ENCODE peak calls at places on chromosome 12, in eight cellular contexts. One of them, this sample, is unnamed.

GRCh38 chr12:17511369-17511768 is 578.6 kb downstream of the RERGL start:
- DNase-seq in NCI-H2081 treated with DMSO at 0.1 percent for 48 hours: no peak
- DNase-seq in stimulated activated CD8-positive, alpha-beta memory T cell treated with anti-CD3 and anti-CD28 coated beads, Interleukin-7, amount 100 ng/mL, for 4 hours: no peak
- DNase-seq in HS-5: no peak
- DNase-seq in HTR-8/SVneo: no peak
- DNase-seq in left ventricle myocardium inferior: no peak
- DNase-seq in neural progenitor cell: no peak
- DNase-seq in renal cortical epithelial cell: no peak
- DNase-seq in this sample: no peak

GRCh38 chr12:106508966-106509365 is 73.8 kb upstream of the RFX4 start:
- DNase-seq in NCI-H2081 treated with DMSO at 0.1 percent for 48 hours: no peak
- DNase-seq in stimulated activated CD8-positive, alpha-beta memory T cell treated with anti-CD3 and anti-CD28 coated beads, Interleukin-7, amount 100 ng/mL, for 4 hours: no peak
- DNase-seq in HS-5: no peak
- DNase-seq in HTR-8/SVneo: no peak
- DNase-seq in left ventricle myocardium inferior: no peak
- DNase-seq in neural progenitor cell: no peak
- DNase-seq in renal cortical epithelial cell: no peak
- DNase-seq in this sample: no peak

GRCh38 chr12:57164966-57165365 is 17.5 kb upstream of the LRP1-AS start:
- DNase-seq in NCI-H2081 treated with DMSO at 0.1 percent for 48 hours: no peak
- DNase-seq in stimulated activated CD8-positive, alpha-beta memory T cell treated with anti-CD3 and anti-CD28 coated beads, Interleukin-7, amount 100 ng/mL, for 4 hours: no peak
- DNase-seq in HS-5: no peak
- DNase-seq in HTR-8/SVneo: no peak
- DNase-seq in left ventricle myocardium inferior: no peak
- DNase-seq in neural progenitor cell: no peak
- DNase-seq in renal cortical epithelial cell: no peak
- DNase-seq in this sample: peak

GRCh38 chr12:75694891-75695290 is 183.5 kb upstream of the KRR1 start:
- DNase-seq in NCI-H2081 treated with DMSO at 0.1 percent for 48 hours: no peak
- DNase-seq in stimulated activated CD8-positive, alpha-beta memory T cell treated with anti-CD3 and anti-CD28 coated beads, Interleukin-7, amount 100 ng/mL, for 4 hours: no peak
- DNase-seq in HS-5: no peak
- DNase-seq in HTR-8/SVneo: no peak
- DNase-seq in left ventricle myocardium inferior: no peak
- DNase-seq in neural progenitor cell: no peak
- DNase-seq in renal cortical epithelial cell: no peak
- DNase-seq in this sample: peak

GRCh38 chr12:6921539-6921938 is 6.2 kb upstream of the ATN1 start:
- DNase-seq in NCI-H2081 treated with DMSO at 0.1 percent for 48 hours: no peak
- DNase-seq in stimulated activated CD8-positive, alpha-beta memory T cell treated with anti-CD3 and anti-CD28 coated beads, Interleukin-7, amount 100 ng/mL, for 4 hours: no peak
- DNase-seq in HS-5: no peak
- DNase-seq in HTR-8/SVneo: no peak
- DNase-seq in left ventricle myocardium inferior: no peak
- DNase-seq in neural progenitor cell: no peak
- DNase-seq in renal cortical epithelial cell: no peak
- DNase-seq in this sample: no peak

GRCh38 chr12:24049771-24050170 is 100.3 kb upstream of the SOX5 start:
- DNase-seq in NCI-H2081 treated with DMSO at 0.1 percent for 48 hours: no peak
- DNase-seq in stimulated activated CD8-positive, alpha-beta memory T cell treated with anti-CD3 and anti-CD28 coated beads, Interleukin-7, amount 100 ng/mL, for 4 hours: no peak
- DNase-seq in HS-5: no peak
- DNase-seq in HTR-8/SVneo: no peak
- DNase-seq in left ventricle myocardium inferior: no peak
- DNase-seq in neural progenitor cell: no peak
- DNase-seq in renal cortical epithelial cell: no peak
- DNase-seq in this sample: no peak

GRCh38 chr12:54641554-54641953 is 6.6 kb downstream of the DCD start:
- DNase-seq in NCI-H2081 treated with DMSO at 0.1 percent for 48 hours: no peak
- DNase-seq in stimulated activated CD8-positive, alpha-beta memory T cell treated with anti-CD3 and anti-CD28 coated beads, Interleukin-7, amount 100 ng/mL, for 4 hours: no peak
- DNase-seq in HS-5: no peak
- DNase-seq in HTR-8/SVneo: no peak
- DNase-seq in left ventricle myocardium inferior: no peak
- DNase-seq in neural progenitor cell: no peak
- DNase-seq in renal cortical epithelial cell: no peak
- DNase-seq in this sample: no peak

GRCh38 chr12:109387425-109388166 is 39.9 kb downstream of the MYO1H start:
- DNase-seq in NCI-H2081 treated with DMSO at 0.1 percent for 48 hours: no peak
- DNase-seq in stimulated activated CD8-positive, alpha-beta memory T cell treated with anti-CD3 and anti-CD28 coated beads, Interleukin-7, amount 100 ng/mL, for 4 hours: no peak
- DNase-seq in HS-5: no peak
- DNase-seq in HTR-8/SVneo: peak
- DNase-seq in left ventricle myocardium inferior: no peak
- DNase-seq in neural progenitor cell: peak
- DNase-seq in renal cortical epithelial cell: peak
- DNase-seq in this sample: peak

GRCh38 chr12:82803201-82803600 is 116.5 kb downstream of the TMTC2 start:
- DNase-seq in NCI-H2081 treated with DMSO at 0.1 percent for 48 hours: no peak
- DNase-seq in stimulated activated CD8-positive, alpha-beta memory T cell treated with anti-CD3 and anti-CD28 coated beads, Interleukin-7, amount 100 ng/mL, for 4 hours: no peak
- DNase-seq in HS-5: no peak
- DNase-seq in HTR-8/SVneo: no peak
- DNase-seq in left ventricle myocardium inferior: no peak
- DNase-seq in neural progenitor cell: no peak
- DNase-seq in renal cortical epithelial cell: no peak
- DNase-seq in this sample: no peak

GRCh38 chr12:59734371-59734770 is 138.5 kb downstream of the SLC16A7 start:
- DNase-seq in NCI-H2081 treated with DMSO at 0.1 percent for 48 hours: no peak
- DNase-seq in stimulated activated CD8-positive, alpha-beta memory T cell treated with anti-CD3 and anti-CD28 coated beads, Interleukin-7, amount 100 ng/mL, for 4 hours: no peak
- DNase-seq in HS-5: no peak
- DNase-seq in HTR-8/SVneo: no peak
- DNase-seq in left ventricle myocardium inferior: no peak
- DNase-seq in neural progenitor cell: no peak
- DNase-seq in renal cortical epithelial cell: no peak
- DNase-seq in this sample: no peak

GRCh38 chr12:52380271-52380694 is 5.2 kb downstream of the KRT84 start:
- DNase-seq in NCI-H2081 treated with DMSO at 0.1 percent for 48 hours: no peak
- DNase-seq in stimulated activated CD8-positive, alpha-beta memory T cell treated with anti-CD3 and anti-CD28 coated beads, Interleukin-7, amount 100 ng/mL, for 4 hours: no peak
- DNase-seq in HS-5: no peak
- DNase-seq in HTR-8/SVneo: no peak
- DNase-seq in left ventricle myocardium inferior: no peak
- DNase-seq in neural progenitor cell: peak
- DNase-seq in renal cortical epithelial cell: peak
- DNase-seq in this sample: peak

GRCh38 chr12:93990832-93991748 is 157.3 kb upstream of the PLXNC1 start:
- DNase-seq in NCI-H2081 treated with DMSO at 0.1 percent for 48 hours: no peak
- DNase-seq in stimulated activated CD8-positive, alpha-beta memory T cell treated with anti-CD3 and anti-CD28 coated beads, Interleukin-7, amount 100 ng/mL, for 4 hours: no peak
- DNase-seq in HS-5: no peak
- DNase-seq in HTR-8/SVneo: no peak
- DNase-seq in left ventricle myocardium inferior: peak
- DNase-seq in neural progenitor cell: peak
- DNase-seq in renal cortical epithelial cell: peak
- DNase-seq in this sample: peak